ENCODE peak calls at places on chromosome 12, in four cellular contexts. One of them, this sample, is unnamed.

GRCh38 chr12:53048780-53049401 is 974 bp upstream of the TNS2 start:
- DNase-seq in GM20000: no peak
- DNase-seq in NCI-H460: no peak
- DNase-seq in NCI-H1092: no peak
- DNase-seq in this sample: peak

GRCh38 chr12:113777751-113778150 is 188.4 kb downstream of the RBM19 start:
- DNase-seq in NCI-H1092: no peak
- DNase-seq in GM20000: no peak
- DNase-seq in NCI-H460: no peak
- DNase-seq in this sample: no peak

GRCh38 chr12:19937161-19937560 is 431.2 kb upstream of the PDE3A start:
- DNase-seq in NCI-H460: no peak
- DNase-seq in NCI-H1092: no peak
- DNase-seq in GM20000: no peak
- DNase-seq in this sample: no peak

GRCh38 chr12:122517877-122518276 is 8.9 kb downstream of the RSRC2 start:
- DNase-seq in NCI-H460: no peak
- DNase-seq in NCI-H1092: no peak
- DNase-seq in GM20000: no peak
- DNase-seq in this sample: no peak

GRCh38 chr12:14868916-14869315 is 16.7 kb downstream of the MGP start:
- DNase-seq in NCI-H460: no peak
- DNase-seq in NCI-H1092: no peak
- DNase-seq in GM20000: no peak
- DNase-seq in this sample: no peak

GRCh38 chr12:26853303-26854027 is 20.5 kb upstream of the ITPR2 start:
- DNase-seq in NCI-H460: peak
- DNase-seq in NCI-H1092: peak
- DNase-seq in GM20000: peak
- DNase-seq in this sample: peak

GRCh38 chr12:108647936-108648287 is 14.2 kb upstream of the SELPLG start:
- DNase-seq in NCI-H460: no peak
- DNase-seq in GM20000: no peak
- DNase-seq in NCI-H1092: no peak
- DNase-seq in this sample: no peak

GRCh38 chr12:62834971-62835547 is 99.9 kb downstream of the PPM1H start:
- DNase-seq in NCI-H460: peak
- DNase-seq in GM20000: no peak
- DNase-seq in NCI-H1092: no peak
- DNase-seq in this sample: no peak

GRCh38 chr12:105931762-105932587 is 206.8 kb downstream of the NUAK1 start:
- DNase-seq in GM20000: no peak
- DNase-seq in NCI-H460: no peak
- DNase-seq in NCI-H1092: no peak
- DNase-seq in this sample: no peak

GRCh38 chr12:82994117-82994516 is 307.4 kb downstream of the TMTC2 start:
- DNase-seq in GM20000: no peak
- DNase-seq in NCI-H460: no peak
- DNase-seq in NCI-H1092: no peak
- DNase-seq in this sample: no peak

GRCh38 chr12:64009321-64010068 is 165.0 kb downstream of the SRGAP1 start:
- DNase-seq in GM20000: no peak
- DNase-seq in NCI-H460: no peak
- DNase-seq in NCI-H1092: no peak
- DNase-seq in this sample: no peak

GRCh38 chr12:51371295-51371953 is 19.8 kb downstream of the GALNT6 start:
- DNase-seq in GM20000: no peak
- DNase-seq in NCI-H460: peak
- DNase-seq in NCI-H1092: no peak
- DNase-seq in this sample: peak

GRCh38 chr12:50933459-50934124 is 18.8 kb upstream of the HIGD1C start:
- DNase-seq in GM20000: no peak
- DNase-seq in NCI-H460: no peak
- DNase-seq in NCI-H1092: no peak
- DNase-seq in this sample: peak

GRCh38 chr12:1534708-1535107 is 59.7 kb downstream of the FBXL14 start:
- DNase-seq in GM20000: peak
- DNase-seq in NCI-H1092: no peak
- DNase-seq in NCI-H460: no peak
- DNase-seq in this sample: no peak

GRCh38 chr12:9880532-9880931 is 757 bp upstream of the KLRF2 start:
- DNase-seq in NCI-H1092: no peak
- DNase-seq in GM20000: no peak
- DNase-seq in NCI-H460: no peak
- DNase-seq in this sample: no peak

GRCh38 chr12:128682542-128683315 is 141.0 kb downstream of the SLC15A4 start:
- DNase-seq in GM20000: no peak
- DNase-seq in NCI-H460: no peak
- DNase-seq in NCI-H1092: no peak
- DNase-seq in this sample: no peak

GRCh38 chr12:102300824-102301461 is 103.3 kb upstream of the PMCH start:
- DNase-seq in NCI-H1092: no peak
- DNase-seq in NCI-H460: peak
- DNase-seq in GM20000: peak
- DNase-seq in this sample: peak

GRCh38 chr12:131066886-131067490 is 113.3 kb downstream of the ADGRD1 start:
- DNase-seq in GM20000: no peak
- DNase-seq in NCI-H460: no peak
- DNase-seq in NCI-H1092: no peak
- DNase-seq in this sample: no peak

GRCh38 chr12:570949-571794 is 92.1 kb downstream of the NINJ2 start:
- DNase-seq in GM20000: no peak
- DNase-seq in NCI-H460: peak
- DNase-seq in NCI-H1092: no peak
- DNase-seq in this sample: peak

GRCh38 chr12:19186722-19187661 is 57.5 kb downstream of the PLEKHA5 start:
- DNase-seq in GM20000: peak
- DNase-seq in NCI-H460: peak
- DNase-seq in NCI-H1092: peak
- DNase-seq in this sample: peak

GRCh38 chr12:99053599-99054362 is 408.7 kb downstream of the APAF1 start:
- DNase-seq in GM20000: no peak
- DNase-seq in NCI-H460: no peak
- DNase-seq in NCI-H1092: no peak
- DNase-seq in this sample: no peak

GRCh38 chr12:110199360-110200123 is 75.4 kb downstream of the IFT81 start:
- DNase-seq in NCI-H1092: no peak
- DNase-seq in NCI-H460: no peak
- DNase-seq in GM20000: peak
- DNase-seq in this sample: peak

GRCh38 chr12:107320929-107321618 is 227.7 kb upstream of the CRY1 start:
- DNase-seq in GM20000: no peak
- DNase-seq in NCI-H1092: no peak
- DNase-seq in NCI-H460: no peak
- DNase-seq in this sample: no peak

GRCh38 chr12:6235499-6235898 is 35.3 kb downstream of the CD9 start:
- DNase-seq in NCI-H1092: no peak
- DNase-seq in GM20000: no peak
- DNase-seq in NCI-H460: no peak
- DNase-seq in this sample: peak

GRCh38 chr12:94208433-94208921 is 60.1 kb downstream of the PLXNC1 start:
- DNase-seq in NCI-H460: no peak
- DNase-seq in GM20000: peak
- DNase-seq in NCI-H1092: no peak
- DNase-seq in this sample: no peak

GRCh38 chr12:15544589-15544988 is 222.3 kb downstream of the PTPRO start:
- DNase-seq in NCI-H1092: no peak
- DNase-seq in GM20000: no peak
- DNase-seq in NCI-H460: no peak
- DNase-seq in this sample: no peak

GRCh38 chr12:7915911-7916403 is 20.0 kb downstream of the SLC2A3 start:
- DNase-seq in NCI-H460: no peak
- DNase-seq in NCI-H1092: no peak
- DNase-seq in GM20000: no peak
- DNase-seq in this sample: no peak

GRCh38 chr12:75722714-75723200 is 211.3 kb upstream of the KRR1 start:
- DNase-seq in NCI-H460: peak
- DNase-seq in NCI-H1092: no peak
- DNase-seq in GM20000: peak
- DNase-seq in this sample: peak

GRCh38 chr12:57454566-57455373 is at the start of gene INHBE:
- DNase-seq in GM20000: no peak
- DNase-seq in NCI-H460: peak
- DNase-seq in NCI-H1092: no peak
- DNase-seq in this sample: peak

GRCh38 chr12:52167578-52167977 is 24.2 kb downstream of the KRT80 start:
- DNase-seq in NCI-H1092: no peak
- DNase-seq in NCI-H460: no peak
- DNase-seq in GM20000: no peak
- DNase-seq in this sample: no peak

GRCh38 chr12:1779783-1780182 is 40.6 kb upstream of the LRTM2 start:
- DNase-seq in NCI-H1092: no peak
- DNase-seq in NCI-H460: no peak
- DNase-seq in GM20000: no peak
- DNase-seq in this sample: no peak

GRCh38 chr12:89880695-89881350 is 172.2 kb upstream of the ATP2B1 start:
- DNase-seq in GM20000: peak
- DNase-seq in NCI-H460: no peak
- DNase-seq in NCI-H1092: no peak
- DNase-seq in this sample: no peak

GRCh38 chr12:4867384-4867783 is 42.3 kb upstream of the KCNA1 start:
- DNase-seq in GM20000: no peak
- DNase-seq in NCI-H460: no peak
- DNase-seq in NCI-H1092: no peak
- DNase-seq in this sample: no peak

GRCh38 chr12:189622-189962 is 24.4 kb downstream of the SLC6A12 start:
- DNase-seq in NCI-H1092: no peak
- DNase-seq in GM20000: no peak
- DNase-seq in NCI-H460: no peak
- DNase-seq in this sample: no peak

GRCh38 chr12:14777271-14777670 is 26.0 kb downstream of the WBP11 start:
- DNase-seq in GM20000: no peak
- DNase-seq in NCI-H1092: no peak
- DNase-seq in NCI-H460: no peak
- DNase-seq in this sample: peak

GRCh38 chr12:57175428-57176138 is 28.2 kb upstream of the LRP1-AS start:
- DNase-seq in NCI-H460: peak
- DNase-seq in NCI-H1092: peak
- DNase-seq in GM20000: no peak
- DNase-seq in this sample: peak

GRCh38 chr12:48969847-48970701 is 1.5 kb downstream of the WNT10B start:
- DNase-seq in NCI-H460: no peak
- DNase-seq in GM20000: peak
- DNase-seq in NCI-H1092: no peak
- DNase-seq in this sample: no peak

This sample was measured in HepG2.